ENCODE peak calls at places on chromosomes 1 and 21, in nine cellular contexts. P is HFF-Myc, O is OCI-LY7, U is psoas muscle, D is GM06990, J is cardiac muscle cell, Z is MM.1S, N is lower leg skin, C is hepatocyte. F is an unnamed sample.

GRCh38 chr21:42309753-42310213 is 5.4 kb downstream of the TFF3 start:
- DNase-seq in P (peak; percentile 2), O (peak; percentile 73), U (peak; percentile 51), D (no peak), J (peak; percentile 33), Z (peak; percentile 60), N (peak; percentile 93), C (peak; percentile 75), F (peak; percentile 87)

GRCh38 chr1:181493145-181493544 is 9.8 kb downstream of the CACNA1E start:
- DNase-seq in P (no peak), O (no peak), U (no peak), D (no peak), J (no peak), Z (no peak), N (no peak), C (no peak), F (no peak)

GRCh38 chr1:159851386-159851785 is 11.1 kb downstream of the VSIG8 start:
- DNase-seq in P (no peak), O (peak; percentile 4), U (no peak), D (no peak), J (no peak), Z (peak; percentile 42), N (no peak), C (no peak), F (no peak)

GRCh38 chr1:205243355-205244191 is 15.8 kb downstream of the TMCC2 start:
- DNase-seq in P (no peak), O (no peak), U (no peak), D (no peak), J (no peak), Z (no peak), N (peak; percentile 70), C (no peak), F (no peak)

GRCh38 chr1:165954940-165955339 is 127.5 kb downstream of the UCK2 start:
- DNase-seq in P (peak; percentile 93), O (no peak), U (no peak), D (no peak), J (peak; percentile 87), Z (no peak), N (no peak), C (no peak), F (no peak)

GRCh38 chr1:242886137-242886536 is 361.6 kb upstream of the PLD5 start:
- DNase-seq in P (no peak), O (no peak), U (no peak), D (no peak), J (no peak), Z (no peak), N (no peak), C (peak; percentile 18), F (no peak)

GRCh38 chr1:198340139-198340538 is 183.3 kb downstream of the NEK7 start:
- DNase-seq in P (no peak), O (no peak), U (no peak), D (no peak), J (no peak), Z (no peak), N (no peak), C (no peak), F (no peak)

GRCh38 chr1:28301368-28302174 is 27.3 kb upstream of the MED18 start:
- DNase-seq in P (no peak), O (no peak), U (no peak), D (no peak), J (peak; percentile 74), Z (no peak), N (no peak), C (no peak), F (no peak)

GRCh38 chr21:26506951-26507350 is 66.1 kb downstream of the CYYR1 start:
- DNase-seq in P (no peak), O (no peak), U (no peak), D (no peak), J (peak; percentile 17), Z (no peak), N (no peak), C (peak; percentile 11), F (no peak)

GRCh38 chr21:30083120-30083945 is 83.3 kb downstream of the CLDN17 start:
- DNase-seq in P (no peak), O (no peak), U (no peak), D (no peak), J (no peak), Z (no peak), N (no peak), C (no peak), F (no peak)

GRCh38 chr1:59146651-59147358 is 150.1 kb upstream of the FGGY start:
- DNase-seq in P (no peak), O (no peak), U (peak; percentile 61), D (peak; percentile 82), J (peak; percentile 48), Z (peak; percentile 29), N (peak; percentile 86), C (peak; percentile 62), F (peak; percentile 79)

GRCh38 chr21:26918318-26919065 is 48.4 kb downstream of the ADAMTS5 start:
- DNase-seq in P (peak; percentile 43), O (no peak), U (no peak), D (no peak), J (peak; percentile 3), Z (no peak), N (no peak), C (no peak), F (no peak)

GRCh38 chr1:58896211-58897183 is 112.7 kb upstream of the JUN start:
- DNase-seq in P (no peak), O (no peak), U (peak; percentile 73), D (no peak), J (no peak), Z (no peak), N (no peak), C (peak; percentile 64), F (no peak)

GRCh38 chr1:154998818-154999650 is 3.6 kb upstream of the ZBTB7B start:
- DNase-seq in P (peak; percentile 64), O (peak; percentile 88), U (peak; percentile 76), D (peak; percentile 85), J (peak; percentile 84), Z (peak; percentile 92), N (peak; percentile 93), C (peak; percentile 78), F (peak; percentile 78)

GRCh38 chr1:168618351-168618750 is 41.9 kb downstream of the XCL1 start:
- DNase-seq in P (no peak), O (no peak), U (no peak), D (no peak), J (no peak), Z (no peak), N (no peak), C (no peak), F (no peak)

GRCh38 chr1:211738709-211739301 is 63.4 kb upstream of the NEK2 start:
- DNase-seq in P (no peak), O (peak; percentile 10), U (no peak), D (peak; percentile 30), J (no peak), Z (peak; percentile 44), N (no peak), C (no peak), F (no peak)
- TF ChIP-seq CTCF in P (no peak), O (no peak), U (no peak), D (no peak), J (no peak), Z (no peak), N (no peak), C (no peak), F (no peak)

DNA sequence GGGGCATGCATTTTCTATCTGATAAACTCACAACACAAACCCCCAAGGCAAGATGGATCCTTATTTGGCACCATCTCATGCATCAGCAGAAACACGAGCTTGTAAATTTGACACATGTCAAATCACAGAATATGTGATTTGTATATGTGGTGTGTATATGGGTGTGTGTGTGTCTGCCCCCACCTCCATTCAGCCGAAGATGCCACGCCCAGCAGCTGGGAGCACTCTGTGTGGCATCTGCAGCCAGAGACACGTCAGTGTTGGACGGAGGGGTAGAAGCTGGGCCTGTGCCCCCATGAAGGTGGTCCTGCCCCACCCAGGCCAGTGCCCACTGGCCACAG is 108.4 kb downstream of the CAPN8 start:
- DNase-seq in P (no peak), O (no peak), U (no peak), D (no peak), J (no peak), Z (no peak), N (no peak), C (no peak), F (no peak)
- TF ChIP-seq CTCF in P (no peak), O (peak; percentile 28), U (no peak), D (no peak), J (no peak), Z (no peak), N (no peak), C (no peak), F (no peak)

GRCh38 chr1:31954607-31955283 is 16.6 kb upstream of the PTP4A2 start:
- DNase-seq in P (peak; percentile 86), O (no peak), U (peak; percentile 89), D (peak; percentile 47), J (peak; percentile 99), Z (no peak), N (peak; percentile 96), C (peak; percentile 87), F (no peak)

GRCh38 chr1:31952825-31953220 is 14.7 kb upstream of the PTP4A2 start:
- DNase-seq in P (no peak), O (no peak), U (no peak), D (no peak), J (no peak), Z (no peak), N (peak; percentile 20), C (no peak), F (no peak)

GRCh38 chr1:31957701-31958674 is 19.8 kb upstream of the PTP4A2 start:
- DNase-seq in P (no peak), O (no peak), U (no peak), D (peak; percentile 50), J (peak; percentile 36), Z (no peak), N (no peak), C (no peak), F (peak; percentile 43)

GRCh38 chr1:31959521-31959920 is 21.4 kb upstream of the PTP4A2 start:
- DNase-seq in P (no peak), O (no peak), U (no peak), D (no peak), J (no peak), Z (no peak), N (no peak), C (no peak), F (no peak)

GRCh38 chr1:31955917-31956736 is 18.0 kb upstream of the PTP4A2 start:
- DNase-seq in P (peak; percentile 90), O (no peak), U (peak; percentile 77), D (peak; percentile 82), J (peak; percentile 99), Z (peak; percentile 92), N (peak; percentile 94), C (peak; percentile 96), F (peak; percentile 77)
- TF ChIP-seq CTCF in P (peak; percentile 42), O (no peak), U (peak; percentile 45), D (peak; percentile 31), J (peak; percentile 66), Z (peak; percentile 36), N (no peak), C (peak; percentile 24), F (no peak)

DNA sequence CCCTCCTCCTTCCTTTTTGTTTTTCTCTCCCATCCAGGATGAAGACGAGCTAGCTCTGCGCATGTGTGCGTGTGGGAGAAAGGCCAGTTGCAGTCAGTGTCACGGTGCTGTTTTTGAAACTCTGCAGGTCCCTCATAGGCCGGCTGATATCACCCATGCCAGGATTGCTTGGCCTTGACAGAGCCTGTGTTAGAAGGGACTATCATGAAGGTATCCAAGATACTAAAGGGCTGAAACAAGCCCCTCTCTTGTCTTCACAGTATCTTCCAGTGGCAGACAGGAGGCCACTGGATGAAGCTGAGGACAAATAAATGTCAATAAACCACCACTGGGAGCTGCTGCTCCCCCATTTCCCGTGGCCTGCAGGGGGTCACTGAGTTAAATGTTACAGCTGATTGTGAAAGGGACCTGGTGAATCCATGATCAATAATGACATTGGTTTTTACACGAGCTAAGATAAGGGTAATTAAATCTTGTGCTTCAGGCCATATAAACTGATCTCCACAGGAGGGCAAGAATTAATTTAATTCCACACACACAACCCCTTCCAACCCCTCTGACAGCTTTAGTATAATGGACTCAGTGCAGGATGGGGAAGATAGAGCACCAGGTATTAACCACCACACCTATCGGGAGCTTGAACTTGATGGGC is 64.6 kb upstream of the TARBP1 start:
- DNase-seq in P (no peak), O (no peak), U (no peak), D (no peak), J (no peak), Z (no peak), N (peak; percentile 72), C (no peak), F (no peak)
- TF ChIP-seq CTCF in P (no peak), O (peak; percentile 30), U (no peak), D (no peak), J (no peak), Z (no peak), N (no peak), C (no peak), F (no peak)